ENCODE peak calls at places on chromosome 1, in ten cellular contexts. One of them, this sample, is unnamed.

GRCh38 chr1:210189426-210189825 is 43.2 kb upstream of the SERTAD4 start:
- DNase-seq in stimulated activated CD8-positive, alpha-beta memory T cell treated with anti-CD3 and anti-CD28 coated beads, Interleukin-2, amount 100 ng/mL, for 48 hours: no peak
- DNase-seq in stomach: no peak
- DNase-seq in CD8-positive, alpha-beta T cell: no peak
- DNase-seq in omental fat pad: no peak
- DNase-seq in cardiac muscle cell: no peak
- DNase-seq in stimulated activated CD4-positive, alpha-beta T cell treated with anti-CD3 and anti-CD28 coated beads, Interleukin-12 subunit alpha, Interleukin-12 subunit beta, amount 100 ng/mL, for 4 hours: no peak
- DNase-seq in GM20000: no peak
- DNase-seq in Right ventricle myocardium superior: no peak
- DNase-seq in LHCN-M2: no peak
- DNase-seq in this sample: no peak

GRCh38 chr1:104699433-104699832 is 949.7 kb downstream of the AMY1C start:
- DNase-seq in stimulated activated CD8-positive, alpha-beta memory T cell treated with anti-CD3 and anti-CD28 coated beads, Interleukin-2, amount 100 ng/mL, for 48 hours: no peak
- DNase-seq in stomach: no peak
- DNase-seq in CD8-positive, alpha-beta T cell: no peak
- DNase-seq in omental fat pad: no peak
- DNase-seq in cardiac muscle cell: no peak
- DNase-seq in stimulated activated CD4-positive, alpha-beta T cell treated with anti-CD3 and anti-CD28 coated beads, Interleukin-12 subunit alpha, Interleukin-12 subunit beta, amount 100 ng/mL, for 4 hours: no peak
- DNase-seq in GM20000: no peak
- DNase-seq in Right ventricle myocardium superior: no peak
- DNase-seq in LHCN-M2: no peak
- DNase-seq in this sample: no peak

GRCh38 chr1:154213274-154213673 is 7.1 kb upstream of the CFAP141 start:
- DNase-seq in stimulated activated CD8-positive, alpha-beta memory T cell treated with anti-CD3 and anti-CD28 coated beads, Interleukin-2, amount 100 ng/mL, for 48 hours: no peak
- DNase-seq in stomach: no peak
- DNase-seq in CD8-positive, alpha-beta T cell: no peak
- DNase-seq in omental fat pad: no peak
- DNase-seq in cardiac muscle cell: no peak
- DNase-seq in stimulated activated CD4-positive, alpha-beta T cell treated with anti-CD3 and anti-CD28 coated beads, Interleukin-12 subunit alpha, Interleukin-12 subunit beta, amount 100 ng/mL, for 4 hours: no peak
- DNase-seq in GM20000: no peak
- DNase-seq in Right ventricle myocardium superior: no peak
- DNase-seq in LHCN-M2: peak
- DNase-seq in this sample: no peak

GRCh38 chr1:172637522-172637921 is 21.4 kb upstream of the FASLG start:
- DNase-seq in stimulated activated CD8-positive, alpha-beta memory T cell treated with anti-CD3 and anti-CD28 coated beads, Interleukin-2, amount 100 ng/mL, for 48 hours: no peak
- DNase-seq in stomach: no peak
- DNase-seq in CD8-positive, alpha-beta T cell: no peak
- DNase-seq in omental fat pad: no peak
- DNase-seq in cardiac muscle cell: peak
- DNase-seq in stimulated activated CD4-positive, alpha-beta T cell treated with anti-CD3 and anti-CD28 coated beads, Interleukin-12 subunit alpha, Interleukin-12 subunit beta, amount 100 ng/mL, for 4 hours: peak
- DNase-seq in GM20000: no peak
- DNase-seq in Right ventricle myocardium superior: no peak
- DNase-seq in LHCN-M2: peak
- DNase-seq in this sample: no peak

GRCh38 chr1:115282825-115283224 is 55.2 kb downstream of the NGF start:
- DNase-seq in stimulated activated CD8-positive, alpha-beta memory T cell treated with anti-CD3 and anti-CD28 coated beads, Interleukin-2, amount 100 ng/mL, for 48 hours: no peak
- DNase-seq in stomach: peak
- DNase-seq in CD8-positive, alpha-beta T cell: no peak
- DNase-seq in omental fat pad: no peak
- DNase-seq in cardiac muscle cell: peak
- DNase-seq in stimulated activated CD4-positive, alpha-beta T cell treated with anti-CD3 and anti-CD28 coated beads, Interleukin-12 subunit alpha, Interleukin-12 subunit beta, amount 100 ng/mL, for 4 hours: no peak
- DNase-seq in GM20000: no peak
- DNase-seq in Right ventricle myocardium superior: peak
- DNase-seq in LHCN-M2: no peak
- DNase-seq in this sample: no peak

GRCh38 chr1:194295690-194296089 is 1109.3 kb upstream of the B3GALT2 start:
- DNase-seq in stimulated activated CD8-positive, alpha-beta memory T cell treated with anti-CD3 and anti-CD28 coated beads, Interleukin-2, amount 100 ng/mL, for 48 hours: no peak
- DNase-seq in stomach: no peak
- DNase-seq in CD8-positive, alpha-beta T cell: peak
- DNase-seq in omental fat pad: no peak
- DNase-seq in cardiac muscle cell: peak
- DNase-seq in stimulated activated CD4-positive, alpha-beta T cell treated with anti-CD3 and anti-CD28 coated beads, Interleukin-12 subunit alpha, Interleukin-12 subunit beta, amount 100 ng/mL, for 4 hours: no peak
- DNase-seq in GM20000: peak
- DNase-seq in Right ventricle myocardium superior: no peak
- DNase-seq in LHCN-M2: peak
- DNase-seq in this sample: no peak

GRCh38 chr1:110076789-110077500 is 6.5 kb upstream of the ALX3 start:
- DNase-seq in stimulated activated CD8-positive, alpha-beta memory T cell treated with anti-CD3 and anti-CD28 coated beads, Interleukin-2, amount 100 ng/mL, for 48 hours: no peak
- DNase-seq in stomach: no peak
- DNase-seq in CD8-positive, alpha-beta T cell: no peak
- DNase-seq in omental fat pad: no peak
- DNase-seq in cardiac muscle cell: no peak
- DNase-seq in stimulated activated CD4-positive, alpha-beta T cell treated with anti-CD3 and anti-CD28 coated beads, Interleukin-12 subunit alpha, Interleukin-12 subunit beta, amount 100 ng/mL, for 4 hours: no peak
- DNase-seq in GM20000: no peak
- DNase-seq in Right ventricle myocardium superior: peak
- DNase-seq in LHCN-M2: no peak
- DNase-seq in this sample: no peak

GRCh38 chr1:48102766-48103165 is 105.6 kb upstream of the TRABD2B start:
- DNase-seq in stimulated activated CD8-positive, alpha-beta memory T cell treated with anti-CD3 and anti-CD28 coated beads, Interleukin-2, amount 100 ng/mL, for 48 hours: no peak
- DNase-seq in stomach: no peak
- DNase-seq in CD8-positive, alpha-beta T cell: no peak
- DNase-seq in omental fat pad: no peak
- DNase-seq in cardiac muscle cell: peak
- DNase-seq in stimulated activated CD4-positive, alpha-beta T cell treated with anti-CD3 and anti-CD28 coated beads, Interleukin-12 subunit alpha, Interleukin-12 subunit beta, amount 100 ng/mL, for 4 hours: no peak
- DNase-seq in GM20000: no peak
- DNase-seq in Right ventricle myocardium superior: no peak
- DNase-seq in LHCN-M2: no peak
- DNase-seq in this sample: no peak

GRCh38 chr1:40849801-40850592 is 12.2 kb downstream of the CITED4 start:
- DNase-seq in stimulated activated CD8-positive, alpha-beta memory T cell treated with anti-CD3 and anti-CD28 coated beads, Interleukin-2, amount 100 ng/mL, for 48 hours: peak
- DNase-seq in stomach: peak
- DNase-seq in CD8-positive, alpha-beta T cell: peak
- DNase-seq in omental fat pad: peak
- DNase-seq in cardiac muscle cell: peak
- DNase-seq in stimulated activated CD4-positive, alpha-beta T cell treated with anti-CD3 and anti-CD28 coated beads, Interleukin-12 subunit alpha, Interleukin-12 subunit beta, amount 100 ng/mL, for 4 hours: peak
- DNase-seq in GM20000: peak
- DNase-seq in Right ventricle myocardium superior: peak
- DNase-seq in LHCN-M2: peak
- DNase-seq in this sample: peak

GRCh38 chr1:183070923-183071618 is 47.9 kb downstream of the LAMC1 start:
- DNase-seq in stimulated activated CD8-positive, alpha-beta memory T cell treated with anti-CD3 and anti-CD28 coated beads, Interleukin-2, amount 100 ng/mL, for 48 hours: no peak
- DNase-seq in stomach: no peak
- DNase-seq in CD8-positive, alpha-beta T cell: no peak
- DNase-seq in omental fat pad: no peak
- DNase-seq in cardiac muscle cell: peak
- DNase-seq in stimulated activated CD4-positive, alpha-beta T cell treated with anti-CD3 and anti-CD28 coated beads, Interleukin-12 subunit alpha, Interleukin-12 subunit beta, amount 100 ng/mL, for 4 hours: no peak
- DNase-seq in GM20000: peak
- DNase-seq in Right ventricle myocardium superior: no peak
- DNase-seq in LHCN-M2: peak
- DNase-seq in this sample: peak

GRCh38 chr1:167678422-167678821 is 43.4 kb upstream of the MPZL1 start:
- DNase-seq in stimulated activated CD8-positive, alpha-beta memory T cell treated with anti-CD3 and anti-CD28 coated beads, Interleukin-2, amount 100 ng/mL, for 48 hours: no peak
- DNase-seq in stomach: no peak
- DNase-seq in CD8-positive, alpha-beta T cell: no peak
- DNase-seq in omental fat pad: no peak
- DNase-seq in cardiac muscle cell: no peak
- DNase-seq in stimulated activated CD4-positive, alpha-beta T cell treated with anti-CD3 and anti-CD28 coated beads, Interleukin-12 subunit alpha, Interleukin-12 subunit beta, amount 100 ng/mL, for 4 hours: no peak
- DNase-seq in GM20000: no peak
- DNase-seq in Right ventricle myocardium superior: no peak
- DNase-seq in LHCN-M2: no peak
- DNase-seq in this sample: no peak

GRCh38 chr1:41542196-41542955 is 57.9 kb upstream of the EDN2 start:
- DNase-seq in stimulated activated CD8-positive, alpha-beta memory T cell treated with anti-CD3 and anti-CD28 coated beads, Interleukin-2, amount 100 ng/mL, for 48 hours: no peak
- DNase-seq in stomach: no peak
- DNase-seq in CD8-positive, alpha-beta T cell: no peak
- DNase-seq in omental fat pad: no peak
- DNase-seq in cardiac muscle cell: no peak
- DNase-seq in stimulated activated CD4-positive, alpha-beta T cell treated with anti-CD3 and anti-CD28 coated beads, Interleukin-12 subunit alpha, Interleukin-12 subunit beta, amount 100 ng/mL, for 4 hours: no peak
- DNase-seq in GM20000: no peak
- DNase-seq in Right ventricle myocardium superior: no peak
- DNase-seq in LHCN-M2: no peak
- DNase-seq in this sample: no peak

GRCh38 chr1:89844236-89844807 is 23.5 kb downstream of the LRRC8D start:
- DNase-seq in stimulated activated CD8-positive, alpha-beta memory T cell treated with anti-CD3 and anti-CD28 coated beads, Interleukin-2, amount 100 ng/mL, for 48 hours: no peak
- DNase-seq in stomach: no peak
- DNase-seq in CD8-positive, alpha-beta T cell: no peak
- DNase-seq in omental fat pad: no peak
- DNase-seq in cardiac muscle cell: no peak
- DNase-seq in stimulated activated CD4-positive, alpha-beta T cell treated with anti-CD3 and anti-CD28 coated beads, Interleukin-12 subunit alpha, Interleukin-12 subunit beta, amount 100 ng/mL, for 4 hours: peak
- DNase-seq in GM20000: peak
- DNase-seq in Right ventricle myocardium superior: no peak
- DNase-seq in LHCN-M2: no peak
- DNase-seq in this sample: no peak

GRCh38 chr1:183214021-183214970 is 28.2 kb downstream of the LAMC2 start:
- DNase-seq in stimulated activated CD8-positive, alpha-beta memory T cell treated with anti-CD3 and anti-CD28 coated beads, Interleukin-2, amount 100 ng/mL, for 48 hours: no peak
- DNase-seq in stomach: no peak
- DNase-seq in CD8-positive, alpha-beta T cell: no peak
- DNase-seq in omental fat pad: no peak
- DNase-seq in cardiac muscle cell: no peak
- DNase-seq in stimulated activated CD4-positive, alpha-beta T cell treated with anti-CD3 and anti-CD28 coated beads, Interleukin-12 subunit alpha, Interleukin-12 subunit beta, amount 100 ng/mL, for 4 hours: no peak
- DNase-seq in GM20000: no peak
- DNase-seq in Right ventricle myocardium superior: no peak
- DNase-seq in LHCN-M2: no peak
- DNase-seq in this sample: no peak

GRCh38 chr1:185215911-185216310 is 58.9 kb downstream of the SWT1 start:
- DNase-seq in stimulated activated CD8-positive, alpha-beta memory T cell treated with anti-CD3 and anti-CD28 coated beads, Interleukin-2, amount 100 ng/mL, for 48 hours: no peak
- DNase-seq in stomach: no peak
- DNase-seq in CD8-positive, alpha-beta T cell: no peak
- DNase-seq in omental fat pad: no peak
- DNase-seq in cardiac muscle cell: peak
- DNase-seq in stimulated activated CD4-positive, alpha-beta T cell treated with anti-CD3 and anti-CD28 coated beads, Interleukin-12 subunit alpha, Interleukin-12 subunit beta, amount 100 ng/mL, for 4 hours: no peak
- DNase-seq in GM20000: no peak
- DNase-seq in Right ventricle myocardium superior: no peak
- DNase-seq in LHCN-M2: peak
- DNase-seq in this sample: no peak

GRCh38 chr1:53656062-53656915 is 82.7 kb downstream of the GLIS1 start:
- DNase-seq in stimulated activated CD8-positive, alpha-beta memory T cell treated with anti-CD3 and anti-CD28 coated beads, Interleukin-2, amount 100 ng/mL, for 48 hours: no peak
- DNase-seq in stomach: no peak
- DNase-seq in CD8-positive, alpha-beta T cell: no peak
- DNase-seq in omental fat pad: no peak
- DNase-seq in cardiac muscle cell: peak
- DNase-seq in stimulated activated CD4-positive, alpha-beta T cell treated with anti-CD3 and anti-CD28 coated beads, Interleukin-12 subunit alpha, Interleukin-12 subunit beta, amount 100 ng/mL, for 4 hours: no peak
- DNase-seq in GM20000: no peak
- DNase-seq in Right ventricle myocardium superior: no peak
- DNase-seq in LHCN-M2: peak
- DNase-seq in this sample: no peak

GRCh38 chr1:90371106-90371813 is 345.8 kb downstream of the BARHL2 start:
- DNase-seq in stimulated activated CD8-positive, alpha-beta memory T cell treated with anti-CD3 and anti-CD28 coated beads, Interleukin-2, amount 100 ng/mL, for 48 hours: no peak
- DNase-seq in stomach: no peak
- DNase-seq in CD8-positive, alpha-beta T cell: no peak
- DNase-seq in omental fat pad: no peak
- DNase-seq in cardiac muscle cell: no peak
- DNase-seq in stimulated activated CD4-positive, alpha-beta T cell treated with anti-CD3 and anti-CD28 coated beads, Interleukin-12 subunit alpha, Interleukin-12 subunit beta, amount 100 ng/mL, for 4 hours: no peak
- DNase-seq in GM20000: no peak
- DNase-seq in Right ventricle myocardium superior: no peak
- DNase-seq in LHCN-M2: peak
- DNase-seq in this sample: no peak

GRCh38 chr1:245279346-245279745 is 124.6 kb downstream of the KIF26B start:
- DNase-seq in stimulated activated CD8-positive, alpha-beta memory T cell treated with anti-CD3 and anti-CD28 coated beads, Interleukin-2, amount 100 ng/mL, for 48 hours: no peak
- DNase-seq in stomach: no peak
- DNase-seq in CD8-positive, alpha-beta T cell: no peak
- DNase-seq in omental fat pad: no peak
- DNase-seq in cardiac muscle cell: no peak
- DNase-seq in stimulated activated CD4-positive, alpha-beta T cell treated with anti-CD3 and anti-CD28 coated beads, Interleukin-12 subunit alpha, Interleukin-12 subunit beta, amount 100 ng/mL, for 4 hours: no peak
- DNase-seq in GM20000: no peak
- DNase-seq in Right ventricle myocardium superior: no peak
- DNase-seq in LHCN-M2: no peak
- DNase-seq in this sample: no peak

GRCh38 chr1:81582467-81582986 is 218.2 kb upstream of the ADGRL2 start:
- DNase-seq in stimulated activated CD8-positive, alpha-beta memory T cell treated with anti-CD3 and anti-CD28 coated beads, Interleukin-2, amount 100 ng/mL, for 48 hours: no peak
- DNase-seq in stomach: no peak
- DNase-seq in CD8-positive, alpha-beta T cell: no peak
- DNase-seq in omental fat pad: no peak
- DNase-seq in cardiac muscle cell: no peak
- DNase-seq in stimulated activated CD4-positive, alpha-beta T cell treated with anti-CD3 and anti-CD28 coated beads, Interleukin-12 subunit alpha, Interleukin-12 subunit beta, amount 100 ng/mL, for 4 hours: no peak
- DNase-seq in GM20000: no peak
- DNase-seq in Right ventricle myocardium superior: no peak
- DNase-seq in LHCN-M2: no peak
- DNase-seq in this sample: no peak

GRCh38 chr1:183580281-183580682 is 10.0 kb downstream of the NCF2 start:
- DNase-seq in stimulated activated CD8-positive, alpha-beta memory T cell treated with anti-CD3 and anti-CD28 coated beads, Interleukin-2, amount 100 ng/mL, for 48 hours: no peak
- DNase-seq in stomach: no peak
- DNase-seq in CD8-positive, alpha-beta T cell: no peak
- DNase-seq in omental fat pad: no peak
- DNase-seq in cardiac muscle cell: peak
- DNase-seq in stimulated activated CD4-positive, alpha-beta T cell treated with anti-CD3 and anti-CD28 coated beads, Interleukin-12 subunit alpha, Interleukin-12 subunit beta, amount 100 ng/mL, for 4 hours: no peak
- DNase-seq in GM20000: no peak
- DNase-seq in Right ventricle myocardium superior: no peak
- DNase-seq in LHCN-M2: peak
- DNase-seq in this sample: peak

GRCh38 chr1:5896706-5897105 is 95.5 kb downstream of the NPHP4 start:
- DNase-seq in stimulated activated CD8-positive, alpha-beta memory T cell treated with anti-CD3 and anti-CD28 coated beads, Interleukin-2, amount 100 ng/mL, for 48 hours: no peak
- DNase-seq in stomach: no peak
- DNase-seq in CD8-positive, alpha-beta T cell: no peak
- DNase-seq in omental fat pad: no peak
- DNase-seq in cardiac muscle cell: no peak
- DNase-seq in stimulated activated CD4-positive, alpha-beta T cell treated with anti-CD3 and anti-CD28 coated beads, Interleukin-12 subunit alpha, Interleukin-12 subunit beta, amount 100 ng/mL, for 4 hours: no peak
- DNase-seq in GM20000: no peak
- DNase-seq in Right ventricle myocardium superior: peak
- DNase-seq in LHCN-M2: no peak
- DNase-seq in this sample: no peak

GRCh38 chr1:107936498-107937481 is 28.2 kb downstream of the VAV3 start:
- DNase-seq in stimulated activated CD8-positive, alpha-beta memory T cell treated with anti-CD3 and anti-CD28 coated beads, Interleukin-2, amount 100 ng/mL, for 48 hours: no peak
- DNase-seq in stomach: peak
- DNase-seq in CD8-positive, alpha-beta T cell: peak
- DNase-seq in omental fat pad: no peak
- DNase-seq in cardiac muscle cell: peak
- DNase-seq in stimulated activated CD4-positive, alpha-beta T cell treated with anti-CD3 and anti-CD28 coated beads, Interleukin-12 subunit alpha, Interleukin-12 subunit beta, amount 100 ng/mL, for 4 hours: no peak
- DNase-seq in GM20000: peak
- DNase-seq in Right ventricle myocardium superior: no peak
- DNase-seq in LHCN-M2: peak
- DNase-seq in this sample: no peak

GRCh38 chr1:169102567-169102966 is 3.9 kb upstream of the ATP1B1 start:
- DNase-seq in stimulated activated CD8-positive, alpha-beta memory T cell treated with anti-CD3 and anti-CD28 coated beads, Interleukin-2, amount 100 ng/mL, for 48 hours: no peak
- DNase-seq in stomach: no peak
- DNase-seq in CD8-positive, alpha-beta T cell: no peak
- DNase-seq in omental fat pad: no peak
- DNase-seq in cardiac muscle cell: peak
- DNase-seq in stimulated activated CD4-positive, alpha-beta T cell treated with anti-CD3 and anti-CD28 coated beads, Interleukin-12 subunit alpha, Interleukin-12 subunit beta, amount 100 ng/mL, for 4 hours: no peak
- DNase-seq in GM20000: no peak
- DNase-seq in Right ventricle myocardium superior: no peak
- DNase-seq in LHCN-M2: peak
- DNase-seq in this sample: no peak

GRCh38 chr1:79539001-79539400 is 532.5 kb upstream of the ADGRL4 start:
- DNase-seq in stimulated activated CD8-positive, alpha-beta memory T cell treated with anti-CD3 and anti-CD28 coated beads, Interleukin-2, amount 100 ng/mL, for 48 hours: no peak
- DNase-seq in stomach: no peak
- DNase-seq in CD8-positive, alpha-beta T cell: no peak
- DNase-seq in omental fat pad: no peak
- DNase-seq in cardiac muscle cell: no peak
- DNase-seq in stimulated activated CD4-positive, alpha-beta T cell treated with anti-CD3 and anti-CD28 coated beads, Interleukin-12 subunit alpha, Interleukin-12 subunit beta, amount 100 ng/mL, for 4 hours: no peak
- DNase-seq in GM20000: no peak
- DNase-seq in Right ventricle myocardium superior: no peak
- DNase-seq in LHCN-M2: no peak
- DNase-seq in this sample: no peak

GRCh38 chr1:18012686-18013085 is 94.9 kb upstream of the IGSF21 start:
- DNase-seq in stimulated activated CD8-positive, alpha-beta memory T cell treated with anti-CD3 and anti-CD28 coated beads, Interleukin-2, amount 100 ng/mL, for 48 hours: no peak
- DNase-seq in stomach: no peak
- DNase-seq in CD8-positive, alpha-beta T cell: no peak
- DNase-seq in omental fat pad: no peak
- DNase-seq in cardiac muscle cell: no peak
- DNase-seq in stimulated activated CD4-positive, alpha-beta T cell treated with anti-CD3 and anti-CD28 coated beads, Interleukin-12 subunit alpha, Interleukin-12 subunit beta, amount 100 ng/mL, for 4 hours: no peak
- DNase-seq in GM20000: no peak
- DNase-seq in Right ventricle myocardium superior: no peak
- DNase-seq in LHCN-M2: no peak
- DNase-seq in this sample: no peak

GRCh38 chr1:160837558-160838205 is 25.0 kb downstream of the CD244 start:
- DNase-seq in stimulated activated CD8-positive, alpha-beta memory T cell treated with anti-CD3 and anti-CD28 coated beads, Interleukin-2, amount 100 ng/mL, for 48 hours: peak
- DNase-seq in stomach: peak
- DNase-seq in CD8-positive, alpha-beta T cell: peak
- DNase-seq in omental fat pad: no peak
- DNase-seq in cardiac muscle cell: peak
- DNase-seq in stimulated activated CD4-positive, alpha-beta T cell treated with anti-CD3 and anti-CD28 coated beads, Interleukin-12 subunit alpha, Interleukin-12 subunit beta, amount 100 ng/mL, for 4 hours: peak
- DNase-seq in GM20000: peak
- DNase-seq in Right ventricle myocardium superior: peak
- DNase-seq in LHCN-M2: no peak
- DNase-seq in this sample: peak

GRCh38 chr1:22500476-22500875 is 48.8 kb downstream of the ZBTB40 start:
- DNase-seq in stimulated activated CD8-positive, alpha-beta memory T cell treated with anti-CD3 and anti-CD28 coated beads, Interleukin-2, amount 100 ng/mL, for 48 hours: no peak
- DNase-seq in stomach: peak
- DNase-seq in CD8-positive, alpha-beta T cell: no peak
- DNase-seq in omental fat pad: no peak
- DNase-seq in cardiac muscle cell: peak
- DNase-seq in stimulated activated CD4-positive, alpha-beta T cell treated with anti-CD3 and anti-CD28 coated beads, Interleukin-12 subunit alpha, Interleukin-12 subunit beta, amount 100 ng/mL, for 4 hours: no peak
- DNase-seq in GM20000: no peak
- DNase-seq in Right ventricle myocardium superior: no peak
- DNase-seq in LHCN-M2: peak
- DNase-seq in this sample: no peak

GRCh38 chr1:206895320-206895719 is 1.9 kb upstream of the IL24 start:
- DNase-seq in stimulated activated CD8-positive, alpha-beta memory T cell treated with anti-CD3 and anti-CD28 coated beads, Interleukin-2, amount 100 ng/mL, for 48 hours: no peak
- DNase-seq in stomach: no peak
- DNase-seq in CD8-positive, alpha-beta T cell: no peak
- DNase-seq in omental fat pad: no peak
- DNase-seq in cardiac muscle cell: no peak
- DNase-seq in stimulated activated CD4-positive, alpha-beta T cell treated with anti-CD3 and anti-CD28 coated beads, Interleukin-12 subunit alpha, Interleukin-12 subunit beta, amount 100 ng/mL, for 4 hours: no peak
- DNase-seq in GM20000: no peak
- DNase-seq in Right ventricle myocardium superior: no peak
- DNase-seq in LHCN-M2: no peak
- DNase-seq in this sample: no peak